ENCODE peak calls at places on chromosomes 12 and 14, in four cellular contexts. X is ovary, G is ascending aorta, H is PC-3. L is an unnamed sample.

GRCh38 chr12:55044135-55044534 is 24.4 kb downstream of the NEUROD4 start:
- DNase-seq in G (no peak), H (no peak), X (no peak), L (no peak)

GRCh38 chr12:106744600-106744999 is 29.9 kb upstream of the RIC8B start:
- DNase-seq in G (no peak), X (no peak), H (no peak), L (no peak)

GRCh38 chr12:8031872-8032241 is 659 bp upstream of the FOXJ2 start:
- DNase-seq in G (no peak), H (no peak), X (no peak), L (no peak)

GRCh38 chr14:82854131-82854530 is 1320.5 kb upstream of the SEL1L start:
- DNase-seq in G (no peak), X (no peak), H (no peak), L (no peak)

GRCh38 chr12:25829192-25829591 is 129.3 kb upstream of the RASSF8 start:
- DNase-seq in H (peak; percentile 99), X (no peak), G (no peak), L (no peak)

GRCh38 chr14:91606851-91607250 is 96.7 kb upstream of the PPP4R3A start:
- DNase-seq in G (no peak), X (no peak), H (no peak), L (no peak)

GRCh38 chr12:26728205-26729050 is 104.6 kb downstream of the ITPR2 start:
- DNase-seq in H (no peak), G (no peak), X (no peak), L (no peak)

GRCh38 chr12:77064891-77065360 is 443 bp downstream of the E2F7 start:
- DNase-seq in X (no peak), G (no peak), H (no peak), L (no peak)

GRCh38 chr12:47219243-47219642 is 139.5 kb upstream of the AMIGO2 start:
- DNase-seq in X (no peak), G (no peak), H (peak; percentile 90), L (no peak)

GRCh38 chr14:68607081-68607851 is 185.6 kb downstream of the ZFP36L1 start:
- DNase-seq in H (peak; percentile 50), X (peak; percentile 64), G (no peak), L (no peak)

GRCh38 chr14:24171422-24172260 is at the start of gene REC8:
- DNase-seq in H (no peak), G (peak; percentile 38), X (peak; percentile 67), L (peak; percentile 86)

GRCh38 chr12:55721601-55722213 is 1.5 kb downstream of the RDH5 start:
- DNase-seq in X (no peak), H (peak; percentile 51), G (no peak), L (no peak)

GRCh38 chr14:24630872-24631477 is 3.0 kb downstream of the GZMB start:
- DNase-seq in H (peak; percentile 53), X (no peak), G (no peak), L (no peak)

GRCh38 chr12:66516133-66516532 is 162.7 kb downstream of the GRIP1 start:
- DNase-seq in G (no peak), H (no peak), X (no peak), L (no peak)

GRCh38 chr12:109510196-109510595 is 32.8 kb downstream of the UBE3B start:
- DNase-seq in X (peak; percentile 54), H (no peak), G (no peak), L (no peak)

GRCh38 chr14:105337966-105338365 is 23.4 kb downstream of the PACS2 start:
- DNase-seq in G (no peak), H (no peak), X (no peak), L (no peak)

GRCh38 chr12:90682398-90682797 is 272.6 kb downstream of the CCER1 start:
- DNase-seq in X (no peak), G (no peak), H (no peak), L (no peak)

GRCh38 chr12:131842169-131842568 is 14.0 kb downstream of the MMP17 start:
- DNase-seq in H (no peak), G (no peak), X (no peak), L (no peak)

GRCh38 chr12:129226005-129226404 is 372.7 kb downstream of the GLT1D1 start:
- DNase-seq in H (no peak), G (no peak), X (no peak), L (no peak)

GRCh38 chr12:124686001-124686884 is 118.8 kb upstream of the NCOR2 start:
- DNase-seq in X (no peak), H (peak; percentile 69), G (no peak), L (no peak)

GRCh38 chr12:53232641-53233538 is 881 bp upstream of the RARG start:
- DNase-seq in G (no peak), X (peak; percentile 49), H (peak; percentile 49), L (no peak)

GRCh38 chr14:57199911-57200310 is 68.8 kb downstream of the EXOC5 start:
- DNase-seq in X (no peak), H (peak; percentile 56), G (no peak), L (no peak)

GRCh38 chr12:2323538-2324261 is 270.9 kb downstream of the CACNA1C start:
- DNase-seq in H (no peak), G (no peak), X (no peak), L (no peak)

DNA sequence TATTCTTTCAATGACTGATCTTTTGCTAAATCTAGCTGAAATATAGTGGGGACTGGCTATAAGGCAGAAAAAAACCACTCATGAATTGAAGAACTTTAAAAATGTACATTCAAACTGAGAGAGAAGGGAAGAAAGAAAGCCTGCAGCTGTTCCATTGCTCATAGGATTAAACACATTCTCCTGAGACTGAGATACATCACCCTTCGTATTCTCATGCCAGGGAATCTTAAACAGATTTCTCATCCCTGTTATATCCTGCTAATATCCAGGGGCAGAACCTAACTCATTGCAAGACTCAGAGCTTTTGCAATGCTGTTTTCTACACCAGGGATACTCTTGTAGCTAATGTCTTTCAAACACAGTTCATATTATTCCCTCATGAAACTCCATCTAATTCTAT is 67.2 kb upstream of the ACSS3 start:
- DNase-seq in X (no peak), H (no peak), G (no peak), L (no peak)
- H3K27ac ChIP-seq in X (no peak overlapping the region), H (no peak overlapping the region), G (no peak overlapping the region), L (no peak overlapping the region)

GRCh38 chr12:41932028-41932427 is 212.6 kb downstream of the GXYLT1 start:
- DNase-seq in X (no peak), H (no peak), G (no peak), L (no peak)

GRCh38 chr12:41936333-41936732 is 208.3 kb downstream of the GXYLT1 start:
- DNase-seq in X (no peak), H (no peak), G (no peak), L (no peak)

GRCh38 chr12:41932470-41932991 is 212.1 kb downstream of the GXYLT1 start:
- DNase-seq in H (peak; percentile 10), G (peak; percentile 16), X (peak; percentile 63), L (peak; percentile 33)
- H3K27ac ChIP-seq in H (no peak overlapping the region), G (peak overlapping the region; percentile 48), X (no peak overlapping the region), L (peak overlapping the region; percentile 59)

DNA sequence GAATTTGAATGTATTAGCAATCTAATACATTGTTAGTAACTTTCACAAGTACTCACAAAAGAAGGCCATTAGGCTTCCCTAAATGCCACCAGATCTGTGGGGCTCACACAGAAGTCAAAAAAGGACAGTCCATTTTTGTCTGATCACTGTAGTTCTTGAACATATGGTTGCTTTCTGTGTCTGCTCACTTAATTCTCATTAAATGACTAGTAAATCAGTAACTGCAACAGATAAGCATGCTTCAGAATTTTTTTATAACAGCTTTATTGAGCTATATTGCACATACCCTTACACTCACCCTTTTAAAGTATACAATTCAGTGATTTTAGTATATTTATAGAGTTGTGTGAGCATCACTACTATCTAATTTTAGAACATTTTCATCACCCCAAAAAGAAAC is 71.4 kb downstream of the DENND5B start:
- DNase-seq in H (no peak), X (no peak), G (no peak), L (no peak)
- H3K27ac ChIP-seq in H (peak overlapping the region; percentile 98), X (no peak overlapping the region), G (peak overlapping the region; percentile 64), L (no peak overlapping the region)

GRCh38 chr12:121423253-121423652 is 23.3 kb downstream of the RNF34 start:
- DNase-seq in G (no peak), H (no peak), X (no peak), L (no peak)

GRCh38 chr12:121427556-121428055 is 27.7 kb downstream of the RNF34 start:
- DNase-seq in G (no peak), X (no peak), H (no peak), L (no peak)

GRCh38 chr12:121428883-121429282 is 29.0 kb downstream of the RNF34 start:
- DNase-seq in X (no peak), H (no peak), G (no peak), L (no peak)

GRCh38 chr12:121423682-121424631 is 24.0 kb downstream of the RNF34 start:
- DNase-seq in H (no peak), G (no peak), X (no peak), L (no peak)

GRCh38 chr12:121424632-121424992 is 24.7 kb downstream of the RNF34 start:
- DNase-seq in H (no peak), X (no peak), G (no peak), L (no peak)
- H3K27ac ChIP-seq in H (no peak overlapping the region), X (no peak overlapping the region), G (no peak overlapping the region), L (no peak overlapping the region)

DNA sequence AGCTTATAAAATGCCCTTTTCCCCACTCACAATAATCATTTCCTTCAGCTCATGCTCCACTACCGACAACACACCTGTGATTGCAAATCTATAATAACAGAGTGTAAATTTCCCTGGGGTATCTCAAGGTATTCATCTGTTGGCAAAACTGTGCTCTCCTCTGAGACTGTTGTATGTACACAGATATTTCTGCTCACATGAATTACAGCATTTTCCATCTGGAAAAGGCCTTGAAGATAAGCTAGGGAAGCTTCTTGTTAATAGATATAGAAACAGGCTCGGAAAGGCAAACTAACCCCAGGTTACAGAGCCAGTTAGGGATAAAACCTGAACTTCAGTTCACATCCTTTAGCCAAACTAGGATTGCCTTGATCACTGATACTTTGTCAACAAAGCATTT is 210.4 kb upstream of the KRR1 start:
- DNase-seq in X (no peak), H (no peak), G (no peak), L (no peak)
- H3K27ac ChIP-seq in X (no peak overlapping the region), H (peak overlapping the region; percentile 75), G (no peak overlapping the region), L (no peak overlapping the region)

GRCh38 chr12:12927211-12928079 is 24.5 kb downstream of the GPRC5D start:
- DNase-seq in H (no peak), X (peak; percentile 46), G (no peak), L (no peak)
- H3K27ac ChIP-seq in H (no peak overlapping the region), X (no peak overlapping the region), G (no peak overlapping the region), L (no peak overlapping the region)